ENCODE peak calls at places on chromosomes 12 and 14, in eight cellular contexts. T is ovary, Q is psoas muscle, S is thoracic aorta, K is kidney, X is tibial nerve, U is cardiac fibroblast, A is HFFc6. L is an unnamed sample.

GRCh38 chr14:67704484-67705089 is 2.9 kb downstream of the RDH12 start:
- DNase-seq in U (peak; percentile 74), K (no peak), Q (no peak), A (peak; percentile 43), X (no peak), S (no peak), T (no peak), L (peak; percentile 54)

GRCh38 chr12:51926718-51927117 is 19.4 kb downstream of the ACVRL1 start:
- DNase-seq in K (no peak), A (no peak), Q (no peak), S (no peak), X (no peak), U (peak; percentile 68), T (no peak), L (peak; percentile 42)

GRCh38 chr12:25793196-25793595 is 165.3 kb upstream of the RASSF8 start:
- DNase-seq in A (no peak), S (no peak), X (no peak), T (no peak), K (no peak), Q (no peak), U (no peak), L (no peak)

GRCh38 chr14:29810657-29811056 is 117.0 kb downstream of the PRKD1 start:
- DNase-seq in S (no peak), U (peak; percentile 71), T (no peak), A (peak; percentile 4), X (no peak), Q (no peak), K (no peak), L (no peak)

GRCh38 chr12:99386907-99387306 is 260.6 kb upstream of the GARIN6 start:
- DNase-seq in Q (no peak), S (no peak), T (no peak), K (no peak), A (no peak), X (no peak), U (peak; percentile 28), L (peak; percentile 8)

GRCh38 chr14:100584056-100585031 is 2.9 kb downstream of the BEGAIN start:
- DNase-seq in U (no peak), K (peak; percentile 56), S (no peak), T (peak; percentile 8), Q (peak; percentile 2), X (no peak), A (no peak), L (no peak)

GRCh38 chr12:103085541-103085940 is 128.1 kb downstream of the ASCL1 start:
- DNase-seq in Q (no peak), T (no peak), A (no peak), X (no peak), K (no peak), S (no peak), U (no peak), L (no peak)

GRCh38 chr12:16585781-16586180 is 20.2 kb downstream of the LMO3 start:
- DNase-seq in K (no peak), T (no peak), X (no peak), S (no peak), Q (no peak), U (no peak), A (no peak), L (no peak)

GRCh38 chr12:125169870-125170269 is 104.6 kb downstream of the AACS start:
- DNase-seq in A (no peak), Q (no peak), X (no peak), T (no peak), U (no peak), K (no peak), S (no peak), L (no peak)

GRCh38 chr12:22110176-22110575 is 64.2 kb downstream of the CMAS start:
- DNase-seq in Q (no peak), T (no peak), K (no peak), X (no peak), S (no peak), U (no peak), A (no peak), L (no peak)

GRCh38 chr14:62768753-62769152 is 276.5 kb downstream of the KCNH5 start:
- DNase-seq in A (no peak), T (no peak), K (no peak), S (no peak), U (no peak), Q (no peak), X (no peak), L (no peak)

GRCh38 chr14:49549881-49550280 is 36.3 kb downstream of the RPS29 start:
- DNase-seq in Q (no peak), U (no peak), X (no peak), T (no peak), K (no peak), S (no peak), A (peak; percentile 46), L (peak; percentile 44)

GRCh38 chr12:4178424-4179184 is 95.0 kb upstream of the CCND2 start:
- DNase-seq in X (no peak), T (no peak), Q (no peak), A (no peak), S (no peak), K (no peak), U (no peak), L (no peak)

GRCh38 chr14:23351681-23352505 is 794 bp downstream of the SLC22A17 start:
- DNase-seq in T (no peak), A (no peak), U (no peak), X (no peak), S (no peak), K (peak; percentile 65), Q (no peak), L (no peak)
- TF ChIP-seq CTCF in T (no peak), A (peak; percentile 30), U (no peak), X (no peak), S (no peak), K (no peak), Q (no peak), L (peak; percentile 13)

GRCh38 chr12:6951551-6952120 is 480 bp downstream of the PTPN6 start:
- DNase-seq in X (no peak), K (peak; percentile 73), Q (no peak), A (no peak), U (no peak), S (no peak), T (no peak), L (no peak)

GRCh38 chr12:6952860-6953416 is 1.8 kb downstream of the PTPN6 start:
- DNase-seq in K (peak; percentile 22), X (no peak), U (no peak), A (no peak), S (no peak), Q (no peak), T (no peak), L (no peak)

GRCh38 chr12:6953417-6954315 is 2.5 kb downstream of the PTPN6 start:
- DNase-seq in U (peak; percentile 68), Q (no peak), A (no peak), T (no peak), S (no peak), X (no peak), K (peak; percentile 86), L (no peak)

GRCh38 chr12:6950944-6951540 is at the start of gene PTPN6:
- DNase-seq in K (peak; percentile 86), S (no peak), A (no peak), T (no peak), Q (no peak), X (no peak), U (no peak), L (no peak)

DNA sequence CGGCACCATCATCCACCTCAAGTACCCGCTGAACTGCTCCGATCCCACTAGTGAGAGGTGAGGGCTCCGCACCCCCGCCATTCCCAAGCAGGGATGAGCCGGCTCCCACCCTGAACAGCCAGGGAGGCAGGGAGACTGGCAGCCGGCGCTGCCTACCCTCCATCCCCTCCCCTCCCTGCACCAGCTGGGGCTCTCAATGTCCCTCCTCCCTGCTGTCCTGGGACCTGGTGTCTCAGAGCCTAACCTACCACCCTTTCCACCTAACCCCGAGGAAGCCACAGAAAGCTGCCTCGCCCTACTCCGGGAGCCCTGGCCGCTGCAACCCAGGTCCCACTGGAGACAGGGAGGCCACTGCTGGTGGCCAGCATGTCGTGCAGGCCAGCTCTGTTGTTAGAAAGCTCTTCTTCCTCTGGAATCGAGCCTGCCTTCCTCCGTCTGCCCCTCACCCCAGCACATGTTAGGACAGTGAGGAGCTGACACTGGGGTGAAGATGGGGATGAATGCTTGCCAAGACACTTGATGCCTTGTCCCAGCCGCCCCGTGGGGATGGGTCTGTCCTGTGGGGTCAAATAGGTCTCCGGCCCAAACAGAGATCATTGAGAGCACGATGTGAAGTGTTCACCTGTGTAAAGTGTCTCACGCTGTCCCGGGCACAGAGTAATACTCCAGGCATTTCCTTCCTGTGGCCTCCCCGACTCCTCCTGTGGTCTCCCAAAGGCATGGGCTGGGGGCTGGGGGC is 1.1 kb downstream of the PTPN6 start:
- DNase-seq in S (no peak), Q (no peak), T (no peak), A (no peak), X (no peak), U (no peak), K (peak; percentile 68), L (no peak)
- TF ChIP-seq CTCF in S (no peak), Q (no peak), T (no peak), A (no peak), X (no peak), U (no peak), K (no peak), L (no peak)

GRCh38 chr14:44449694-44450093 is 57.4 kb downstream of the FSCB start:
- DNase-seq in Q (no peak), U (no peak), S (no peak), K (no peak), T (no peak), A (no peak), X (no peak), L (no peak)

GRCh38 chr14:44448816-44449411 is 58.2 kb downstream of the FSCB start:
- DNase-seq in K (no peak), A (no peak), S (no peak), Q (no peak), X (no peak), U (no peak), T (no peak), L (no peak)

GRCh38 chr14:44453433-44454171 is 53.5 kb downstream of the FSCB start:
- DNase-seq in T (no peak), Q (no peak), X (no peak), U (no peak), A (no peak), S (no peak), K (no peak), L (no peak)
- TF ChIP-seq CTCF in T (no peak), Q (no peak), X (no peak), U (no peak), A (no peak), S (no peak), K (no peak), L (no peak)

GRCh38 chr14:24309538-24310386 is at the start of gene LTB4R2:
- DNase-seq in U (no peak), T (no peak), S (no peak), K (no peak), Q (no peak), X (no peak), A (no peak), L (no peak)

GRCh38 chr14:24311837-24312615 is 724 bp downstream of the LTB4R start:
- DNase-seq in Q (no peak), A (peak; percentile 13), T (no peak), U (peak; percentile 54), K (no peak), X (no peak), S (no peak), L (no peak)

GRCh38 chr14:24310387-24310665 is 386 bp downstream of the LTB4R2 start:
- DNase-seq in Q (no peak), X (no peak), K (no peak), S (no peak), U (no peak), A (no peak), T (no peak), L (no peak)

GRCh38 chr14:24312736-24313507 is 1.6 kb downstream of the LTB4R start:
- DNase-seq in T (no peak), K (no peak), U (peak; percentile 35), Q (no peak), S (no peak), X (no peak), A (no peak), L (peak; percentile 22)

GRCh38 chr14:24310666-24311604 is at the start of gene LTB4R:
- DNase-seq in Q (peak; percentile 79), X (no peak), S (no peak), T (peak; percentile 77), A (peak; percentile 68), U (peak; percentile 85), K (peak; percentile 94), L (peak; percentile 73)
- TF ChIP-seq CTCF in Q (peak; percentile 48), X (peak; percentile 40), S (peak; percentile 44), T (peak; percentile 27), A (peak; percentile 72), U (no peak), K (peak; percentile 7), L (peak; percentile 26)

L was measured in IMR-90.